ENCODE peak calls at places on chromosomes 7 and 10, in six cellular contexts. One of them, this sample, is unnamed. For H3K4me1, the result is how much of the 10 kb centered on the place peaks cover.

GRCh38 chr10:77526861-77527617 is 110.6 kb downstream of the KCNMA1 start:
- DNase-seq in ovary: no peak
- DNase-seq in GM12878: no peak
- DNase-seq in uterus: no peak
- DNase-seq in Caco-2: no peak
- DNase-seq in SJSA1: peak
- DNase-seq in this sample: no peak

GRCh38 chr10:36703179-36703578 is 422.2 kb upstream of the ANKRD30A start:
- DNase-seq in ovary: no peak
- DNase-seq in Caco-2: no peak
- DNase-seq in SJSA1: no peak
- DNase-seq in GM12878: no peak
- DNase-seq in uterus: no peak
- DNase-seq in this sample: no peak

GRCh38 chr7:137026176-137026500 is 157.7 kb downstream of the CHRM2 start:
- DNase-seq in SJSA1: no peak
- DNase-seq in uterus: no peak
- DNase-seq in ovary: no peak
- DNase-seq in Caco-2: no peak
- DNase-seq in GM12878: no peak
- DNase-seq in this sample: no peak

GRCh38 chr7:157150825-157151412 is 12.2 kb downstream of the UBE3C start:
- DNase-seq in Caco-2: no peak
- DNase-seq in GM12878: no peak
- DNase-seq in uterus: no peak
- DNase-seq in SJSA1: no peak
- DNase-seq in ovary: no peak
- DNase-seq in this sample: no peak

GRCh38 chr10:71984798-71985388 is 20.7 kb downstream of the CHST3 start:
- DNase-seq in SJSA1: no peak
- DNase-seq in Caco-2: no peak
- DNase-seq in uterus: no peak
- DNase-seq in ovary: no peak
- DNase-seq in GM12878: peak
- DNase-seq in this sample: no peak

GRCh38 chr7:96321041-96321669 is 743 bp downstream of the SLC25A13 start:
- DNase-seq in uterus: peak
- DNase-seq in SJSA1: peak
- DNase-seq in ovary: peak
- DNase-seq in Caco-2: peak
- DNase-seq in GM12878: peak
- DNase-seq in this sample: peak

GRCh38 chr10:21501109-21501508 is 24.4 kb downstream of the SKIDA1 start:
- DNase-seq in ovary: no peak
- DNase-seq in SJSA1: no peak
- DNase-seq in Caco-2: no peak
- DNase-seq in GM12878: no peak
- DNase-seq in uterus: no peak
- DNase-seq in this sample: no peak

GRCh38 chr7:36794689-36795088 is 70.4 kb upstream of the AOAH start:
- DNase-seq in Caco-2: no peak
- DNase-seq in uterus: no peak
- DNase-seq in ovary: no peak
- DNase-seq in GM12878: no peak
- DNase-seq in SJSA1: no peak
- DNase-seq in this sample: peak

GRCh38 chr10:72081772-72082590 is 6.4 kb downstream of the SPOCK2 start:
- DNase-seq in SJSA1: no peak
- DNase-seq in Caco-2: no peak
- DNase-seq in ovary: no peak
- DNase-seq in GM12878: no peak
- DNase-seq in uterus: no peak
- DNase-seq in this sample: no peak

GRCh38 chr7:43658718-43659548 is 70.4 kb downstream of the COA1 start:
- DNase-seq in Caco-2: no peak
- DNase-seq in GM12878: no peak
- DNase-seq in SJSA1: peak
- DNase-seq in ovary: no peak
- DNase-seq in uterus: no peak
- DNase-seq in this sample: peak

GRCh38 chr10:127715782-127716378 is 21.1 kb upstream of the FOXI2 start:
- DNase-seq in uterus: no peak
- DNase-seq in GM12878: no peak
- DNase-seq in SJSA1: no peak
- DNase-seq in ovary: no peak
- DNase-seq in Caco-2: peak
- DNase-seq in this sample: no peak

GRCh38 chr7:152931583-152931982 is 172.0 kb downstream of the ACTR3B start:
- DNase-seq in uterus: no peak
- DNase-seq in GM12878: no peak
- DNase-seq in ovary: no peak
- DNase-seq in SJSA1: no peak
- DNase-seq in Caco-2: no peak
- DNase-seq in this sample: no peak

GRCh38 chr7:129831424-129832058 is 121.2 kb downstream of the UBE2H start:
- DNase-seq in uterus: peak
- DNase-seq in Caco-2: peak
- DNase-seq in ovary: peak
- DNase-seq in SJSA1: peak
- DNase-seq in GM12878: no peak
- DNase-seq in this sample: no peak

GRCh38 chr7:18762189-18762588 is 266.6 kb downstream of the HDAC9 start:
- DNase-seq in ovary: no peak
- DNase-seq in Caco-2: no peak
- DNase-seq in uterus: no peak
- DNase-seq in SJSA1: peak
- DNase-seq in GM12878: no peak
- DNase-seq in this sample: peak

GRCh38 chr7:37352974-37353948 is 95.4 kb downstream of the ELMO1 start:
- DNase-seq in GM12878: no peak
- DNase-seq in SJSA1: peak
- DNase-seq in uterus: no peak
- DNase-seq in ovary: no peak
- DNase-seq in Caco-2: peak
- DNase-seq in this sample: peak

GRCh38 chr10:50605280-50606270 is 18.2 kb downstream of the SGMS1 start:
- DNase-seq in uterus: peak
- DNase-seq in Caco-2: peak
- DNase-seq in ovary: peak
- DNase-seq in GM12878: no peak
- DNase-seq in SJSA1: peak
- DNase-seq in this sample: no peak

GRCh38 chr10:7485267-7485601 is 74.4 kb upstream of the SFMBT2 start:
- DNase-seq in ovary: no peak
- DNase-seq in SJSA1: no peak
- DNase-seq in uterus: no peak
- DNase-seq in Caco-2: no peak
- DNase-seq in GM12878: no peak
- DNase-seq in this sample: no peak
- H3K4me1 ChIP-seq in ovary: under half
- H3K4me1 ChIP-seq in SJSA1: under half
- H3K4me1 ChIP-seq in uterus: under half
- H3K4me1 ChIP-seq in Caco-2: under half
- H3K4me1 ChIP-seq in GM12878: under half
- H3K4me1 ChIP-seq in this sample: under half

GRCh38 chr7:130987092-130987491 is 253.1 kb upstream of the KLF14 start:
- DNase-seq in ovary: no peak
- DNase-seq in SJSA1: no peak
- DNase-seq in GM12878: no peak
- DNase-seq in uterus: no peak
- DNase-seq in Caco-2: peak
- DNase-seq in this sample: no peak

GRCh38 chr7:130985361-130985760 is 251.4 kb upstream of the KLF14 start:
- DNase-seq in SJSA1: no peak
- DNase-seq in Caco-2: no peak
- DNase-seq in uterus: no peak
- DNase-seq in GM12878: no peak
- DNase-seq in ovary: no peak
- DNase-seq in this sample: no peak

GRCh38 chr7:130989006-130989795 is 255.2 kb upstream of the KLF14 start:
- DNase-seq in uterus: no peak
- DNase-seq in Caco-2: no peak
- DNase-seq in SJSA1: no peak
- DNase-seq in GM12878: no peak
- DNase-seq in ovary: no peak
- DNase-seq in this sample: no peak

GRCh38 chr7:130988443-130988842 is 254.4 kb upstream of the KLF14 start:
- DNase-seq in Caco-2: no peak
- DNase-seq in SJSA1: no peak
- DNase-seq in GM12878: no peak
- DNase-seq in uterus: no peak
- DNase-seq in ovary: no peak
- DNase-seq in this sample: no peak

GRCh38 chr7:130986271-130986690 is 252.3 kb upstream of the KLF14 start:
- DNase-seq in ovary: no peak
- DNase-seq in uterus: no peak
- DNase-seq in SJSA1: no peak
- DNase-seq in Caco-2: no peak
- DNase-seq in GM12878: no peak
- DNase-seq in this sample: no peak
- H3K4me1 ChIP-seq in ovary: under half
- H3K4me1 ChIP-seq in uterus: under half
- H3K4me1 ChIP-seq in SJSA1: under half
- H3K4me1 ChIP-seq in Caco-2: under half
- H3K4me1 ChIP-seq in GM12878: under half
- H3K4me1 ChIP-seq in this sample: under half

GRCh38 chr10:103840747-103841085 is 14.7 kb downstream of the SH3PXD2A start:
- DNase-seq in SJSA1: no peak
- DNase-seq in GM12878: no peak
- DNase-seq in uterus: no peak
- DNase-seq in ovary: no peak
- DNase-seq in Caco-2: no peak
- DNase-seq in this sample: no peak

GRCh38 chr10:103839513-103839864 is 15.9 kb downstream of the SH3PXD2A start:
- DNase-seq in Caco-2: no peak
- DNase-seq in SJSA1: no peak
- DNase-seq in GM12878: no peak
- DNase-seq in uterus: no peak
- DNase-seq in ovary: no peak
- DNase-seq in this sample: no peak

GRCh38 chr10:103838851-103839512 is 16.4 kb downstream of the SH3PXD2A start:
- DNase-seq in SJSA1: no peak
- DNase-seq in GM12878: no peak
- DNase-seq in uterus: no peak
- DNase-seq in Caco-2: no peak
- DNase-seq in ovary: no peak
- DNase-seq in this sample: no peak

GRCh38 chr10:103841519-103841918 is 13.9 kb downstream of the SH3PXD2A start:
- DNase-seq in SJSA1: no peak
- DNase-seq in GM12878: no peak
- DNase-seq in uterus: no peak
- DNase-seq in Caco-2: no peak
- DNase-seq in ovary: no peak
- DNase-seq in this sample: no peak

GRCh38 chr10:103839867-103840746 is 15.3 kb downstream of the SH3PXD2A start:
- DNase-seq in uterus: no peak
- DNase-seq in ovary: no peak
- DNase-seq in Caco-2: no peak
- DNase-seq in GM12878: no peak
- DNase-seq in SJSA1: no peak
- DNase-seq in this sample: no peak
- H3K4me1 ChIP-seq in uterus: under half
- H3K4me1 ChIP-seq in ovary: under half
- H3K4me1 ChIP-seq in Caco-2: under half
- H3K4me1 ChIP-seq in GM12878: under half
- H3K4me1 ChIP-seq in SJSA1: under half
- H3K4me1 ChIP-seq in this sample: under half

DNA sequence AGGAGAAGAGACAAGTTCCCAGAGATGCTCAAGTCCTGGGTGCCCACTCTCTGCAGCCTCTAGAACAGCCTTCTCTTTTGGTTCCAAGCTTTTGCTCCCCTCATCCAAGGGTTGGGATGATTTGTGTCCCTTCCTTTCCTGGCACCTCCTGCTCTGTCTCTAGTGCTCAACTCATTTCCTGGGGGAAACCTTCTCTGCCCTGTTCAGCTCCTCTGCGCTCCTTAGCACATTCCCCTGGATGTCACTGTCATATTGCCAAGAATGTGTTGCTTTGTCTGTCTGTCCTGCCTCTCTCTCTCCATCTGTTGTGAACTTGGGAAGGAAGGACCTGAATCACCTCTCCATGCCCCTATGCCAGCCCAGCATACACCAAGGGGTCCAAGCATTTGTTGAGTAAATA is 5.1 kb upstream of the LBX1 start:
- DNase-seq in ovary: no peak
- DNase-seq in GM12878: no peak
- DNase-seq in Caco-2: no peak
- DNase-seq in uterus: no peak
- DNase-seq in SJSA1: no peak
- DNase-seq in this sample: no peak
- H3K4me1 ChIP-seq in ovary: under half
- H3K4me1 ChIP-seq in GM12878: under half
- H3K4me1 ChIP-seq in Caco-2: under half
- H3K4me1 ChIP-seq in uterus: under half
- H3K4me1 ChIP-seq in SJSA1: under half
- H3K4me1 ChIP-seq in this sample: under half

DNA sequence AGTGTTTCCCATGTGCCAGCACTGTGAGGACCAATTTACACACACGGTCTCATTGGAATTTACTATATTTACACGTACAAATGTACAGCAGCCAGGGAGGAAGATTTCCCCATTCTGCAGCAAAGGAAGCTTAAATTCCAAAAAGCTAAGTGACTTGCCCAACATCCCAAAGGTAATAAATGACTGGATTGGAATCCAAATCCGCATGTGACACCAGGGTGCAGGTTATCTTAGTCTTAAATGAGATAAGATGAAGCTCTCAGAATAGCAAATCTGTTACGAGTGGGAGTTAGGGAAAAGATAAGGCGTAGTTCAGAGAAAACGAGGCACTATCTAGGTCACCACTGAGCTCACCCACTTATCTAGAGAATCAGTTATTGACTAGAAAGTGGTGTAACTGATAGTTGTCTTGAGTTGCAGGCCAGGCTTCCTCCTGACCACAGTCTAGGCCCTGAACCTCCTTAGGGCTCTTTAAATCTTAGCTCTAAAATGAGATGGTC is 36.6 kb downstream of the FAM107B start:
- DNase-seq in Caco-2: peak
- DNase-seq in SJSA1: no peak
- DNase-seq in uterus: no peak
- DNase-seq in GM12878: no peak
- DNase-seq in ovary: no peak
- DNase-seq in this sample: no peak
- H3K4me1 ChIP-seq in Caco-2: half or more
- H3K4me1 ChIP-seq in SJSA1: under half
- H3K4me1 ChIP-seq in uterus: under half
- H3K4me1 ChIP-seq in GM12878: under half
- H3K4me1 ChIP-seq in ovary: under half
- H3K4me1 ChIP-seq in this sample: under half